ENCODE peak calls at places on chromosomes 2 and 18, in eight cellular contexts. One of them, this sample, is unnamed.
A peak's percentile ranks its signal among the peaks of the same experiment; 100 is the strongest.

GRCh38 chr18:65938592-65939372 is 188.0 kb downstream of the CDH7 start:
- DNase-seq in DMS79: no peak
- DNase-seq in activated CD8-positive, alpha-beta memory T cell treated with anti-CD3 and anti-CD28 coated beads, Interleukin-2, amount 50 U/mL, for 4 hours: no peak
- DNase-seq in HT-29: peak; percentile 65
- DNase-seq in Caki2: peak; percentile 14
- DNase-seq in HCT116: peak; percentile 0
- DNase-seq in endothelial cell of umbilical vein: peak; percentile 58
- DNase-seq in GM23248: peak; percentile 2
- DNase-seq in this sample: peak; percentile 17

GRCh38 chr18:49648326-49648725 is 86.5 kb downstream of the LIPG start:
- DNase-seq in HT-29: no peak
- DNase-seq in HCT116: no peak
- DNase-seq in GM23248: no peak
- DNase-seq in DMS79: no peak
- DNase-seq in Caki2: no peak
- DNase-seq in activated CD8-positive, alpha-beta memory T cell treated with anti-CD3 and anti-CD28 coated beads, Interleukin-2, amount 50 U/mL, for 4 hours: no peak
- DNase-seq in endothelial cell of umbilical vein: no peak
- DNase-seq in this sample: no peak

GRCh38 chr2:15163316-15163715 is 397.8 kb downstream of the NBAS start:
- DNase-seq in Caki2: no peak
- DNase-seq in HT-29: no peak
- DNase-seq in endothelial cell of umbilical vein: no peak
- DNase-seq in activated CD8-positive, alpha-beta memory T cell treated with anti-CD3 and anti-CD28 coated beads, Interleukin-2, amount 50 U/mL, for 4 hours: no peak
- DNase-seq in DMS79: no peak
- DNase-seq in HCT116: no peak
- DNase-seq in GM23248: peak; percentile 78
- DNase-seq in this sample: no peak

GRCh38 chr2:191824403-191824802 is 22.5 kb downstream of the CAVIN2 start:
- DNase-seq in GM23248: peak; percentile 30
- DNase-seq in Caki2: no peak
- DNase-seq in HCT116: no peak
- DNase-seq in activated CD8-positive, alpha-beta memory T cell treated with anti-CD3 and anti-CD28 coated beads, Interleukin-2, amount 50 U/mL, for 4 hours: no peak
- DNase-seq in HT-29: no peak
- DNase-seq in DMS79: no peak
- DNase-seq in endothelial cell of umbilical vein: no peak
- DNase-seq in this sample: no peak

GRCh38 chr2:152924722-152925121 is 206.3 kb downstream of the ARL6IP6 start:
- DNase-seq in endothelial cell of umbilical vein: no peak
- DNase-seq in GM23248: peak; percentile 68
- DNase-seq in Caki2: no peak
- DNase-seq in DMS79: no peak
- DNase-seq in activated CD8-positive, alpha-beta memory T cell treated with anti-CD3 and anti-CD28 coated beads, Interleukin-2, amount 50 U/mL, for 4 hours: no peak
- DNase-seq in HT-29: no peak
- DNase-seq in HCT116: no peak
- DNase-seq in this sample: no peak

GRCh38 chr2:119749405-119750066 is 10.2 kb upstream of the PTPN4 start:
- DNase-seq in endothelial cell of umbilical vein: peak; percentile 63
- DNase-seq in HCT116: no peak
- DNase-seq in HT-29: no peak
- DNase-seq in GM23248: peak; percentile 71
- DNase-seq in Caki2: no peak
- DNase-seq in activated CD8-positive, alpha-beta memory T cell treated with anti-CD3 and anti-CD28 coated beads, Interleukin-2, amount 50 U/mL, for 4 hours: no peak
- DNase-seq in DMS79: no peak
- DNase-seq in this sample: no peak

GRCh38 chr2:165745916-165746315 is 48.1 kb downstream of the GALNT3 start:
- DNase-seq in DMS79: peak; percentile 95
- DNase-seq in activated CD8-positive, alpha-beta memory T cell treated with anti-CD3 and anti-CD28 coated beads, Interleukin-2, amount 50 U/mL, for 4 hours: no peak
- DNase-seq in Caki2: peak; percentile 18
- DNase-seq in HCT116: no peak
- DNase-seq in GM23248: peak; percentile 41
- DNase-seq in endothelial cell of umbilical vein: no peak
- DNase-seq in HT-29: no peak
- DNase-seq in this sample: no peak

GRCh38 chr18:80109676-80110078 is 615 bp downstream of the ADNP2 start:
- DNase-seq in activated CD8-positive, alpha-beta memory T cell treated with anti-CD3 and anti-CD28 coated beads, Interleukin-2, amount 50 U/mL, for 4 hours: peak; percentile 33
- DNase-seq in Caki2: peak; percentile 15
- DNase-seq in DMS79: peak; percentile 24
- DNase-seq in endothelial cell of umbilical vein: peak; percentile 51
- DNase-seq in GM23248: peak; percentile 73
- DNase-seq in HCT116: no peak
- DNase-seq in HT-29: peak; percentile 6
- DNase-seq in this sample: peak; percentile 17

GRCh38 chr18:62070306-62070705 is 116.5 kb downstream of the PIGN start:
- DNase-seq in endothelial cell of umbilical vein: no peak
- DNase-seq in Caki2: no peak
- DNase-seq in HCT116: no peak
- DNase-seq in HT-29: no peak
- DNase-seq in activated CD8-positive, alpha-beta memory T cell treated with anti-CD3 and anti-CD28 coated beads, Interleukin-2, amount 50 U/mL, for 4 hours: no peak
- DNase-seq in DMS79: no peak
- DNase-seq in GM23248: no peak
- DNase-seq in this sample: no peak

GRCh38 chr18:58670561-58671121 is 624 bp upstream of the MALT1 start:
- DNase-seq in activated CD8-positive, alpha-beta memory T cell treated with anti-CD3 and anti-CD28 coated beads, Interleukin-2, amount 50 U/mL, for 4 hours: no peak
- DNase-seq in Caki2: no peak
- DNase-seq in HT-29: no peak
- DNase-seq in DMS79: peak; percentile 42
- DNase-seq in HCT116: peak; percentile 35
- DNase-seq in GM23248: no peak
- DNase-seq in endothelial cell of umbilical vein: no peak
- DNase-seq in this sample: peak; percentile 29

GRCh38 chr2:128552806-128553551 is 234.3 kb upstream of the HS6ST1 start:
- DNase-seq in HCT116: no peak
- DNase-seq in Caki2: no peak
- DNase-seq in activated CD8-positive, alpha-beta memory T cell treated with anti-CD3 and anti-CD28 coated beads, Interleukin-2, amount 50 U/mL, for 4 hours: no peak
- DNase-seq in endothelial cell of umbilical vein: no peak
- DNase-seq in HT-29: no peak
- DNase-seq in GM23248: no peak
- DNase-seq in DMS79: no peak
- DNase-seq in this sample: no peak

This sample was measured in SW480.